ENCODE peak calls at places on chromosome 7, in five cellular contexts. S, D, L, B and T are unnamed samples. For H3K9me3, the result is how much of the 10 kb centered on the place peaks cover.

GRCh38 chr7:94491410-94491809 is 18.2 kb upstream of the CASD1 start:
- DNase-seq in S (no peak), D (no peak), L (no peak), B (no peak), T (no peak)

GRCh38 chr7:7438851-7439250 is 96.8 kb downstream of the COL28A1 start:
- DNase-seq in S (no peak), D (no peak), L (peak), B (no peak), T (no peak)

GRCh38 chr7:46054290-46054689 is 133.2 kb upstream of the IGFBP3 start:
- DNase-seq in S (no peak), D (peak), L (no peak), B (no peak), T (no peak)

GRCh38 chr7:70570029-70570428 is 561.9 kb upstream of the GALNT17 start:
- DNase-seq in S (no peak), D (no peak), L (no peak), B (no peak), T (no peak)

GRCh38 chr7:47890125-47890524 is 58.1 kb downstream of the PKD1L1 start:
- DNase-seq in S (no peak), D (no peak), L (no peak), B (no peak), T (no peak)

GRCh38 chr7:50156163-50156562 is 63.1 kb upstream of the ZPBP start:
- DNase-seq in S (no peak), D (no peak), L (no peak), B (no peak), T (no peak)

GRCh38 chr7:77402818-77403217 is 13.3 kb downstream of the GSAP start:
- DNase-seq in S (no peak), D (no peak), L (no peak), B (no peak), T (no peak)

GRCh38 chr7:50069613-50070012 is 23.4 kb downstream of the ZPBP start:
- DNase-seq in S (no peak), D (peak), L (no peak), B (no peak), T (peak)

GRCh38 chr7:2974093-2974819 is 69.4 kb downstream of the CARD11 start:
- DNase-seq in S (no peak), D (no peak), L (no peak), B (no peak), T (no peak)

GRCh38 chr7:35492451-35493175 is 202.3 kb downstream of the HERPUD2 start:
- DNase-seq in S (no peak), D (no peak), L (no peak), B (no peak), T (no peak)

GRCh38 chr7:102004229-102004628 is 186.8 kb downstream of the CUX1 start:
- DNase-seq in S (no peak), D (no peak), L (no peak), B (no peak), T (no peak)

GRCh38 chr7:55140221-55140980 is 121.6 kb downstream of the EGFR start:
- DNase-seq in S (no peak), D (peak), L (no peak), B (peak), T (no peak)

GRCh38 chr7:90401989-90402388 is 1.3 kb upstream of the CLDN12 start:
- DNase-seq in S (peak), D (no peak), L (no peak), B (no peak), T (no peak)

DNA sequence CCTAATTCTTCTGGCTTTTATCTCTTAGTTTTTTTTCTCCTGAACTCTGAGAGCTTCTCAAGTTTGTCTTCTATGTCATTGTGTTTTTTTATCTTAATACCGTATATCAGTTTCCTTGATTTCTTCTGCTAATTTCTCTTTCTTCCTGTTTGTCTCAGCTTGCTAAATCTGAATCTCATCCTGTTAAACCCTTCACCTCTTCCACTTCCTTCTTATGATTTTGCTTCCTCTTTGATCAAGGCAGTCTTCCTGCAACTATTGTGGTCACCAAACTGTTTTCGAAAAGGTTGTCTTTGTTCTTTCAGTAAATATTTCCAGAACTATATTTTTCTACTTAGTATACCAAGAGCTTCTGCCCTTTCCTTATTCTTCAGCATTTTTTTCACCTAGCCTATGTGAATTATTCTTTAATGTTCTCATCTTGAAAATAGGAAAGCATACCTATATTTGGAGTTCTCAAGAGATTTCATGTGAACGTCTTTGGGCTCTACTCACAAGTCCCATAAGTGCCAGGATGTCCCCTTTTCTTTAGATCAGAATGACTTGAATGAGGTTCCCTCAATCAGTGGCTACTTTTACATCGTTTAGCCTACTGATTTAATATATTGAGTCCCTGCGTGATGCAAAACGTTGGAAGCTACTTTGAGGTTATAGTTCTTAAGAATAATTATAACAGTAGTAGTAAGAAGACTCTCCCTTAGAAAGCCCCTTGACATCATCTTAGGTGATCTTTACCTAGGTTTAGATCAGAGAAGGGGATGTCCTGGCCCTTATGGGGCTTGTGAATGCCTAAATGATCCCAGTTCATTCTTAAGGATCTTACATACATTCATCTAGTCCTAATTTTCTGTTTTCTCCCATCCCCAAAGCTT is 415.4 kb upstream of the AUTS2 start:
- DNase-seq in S (no peak), D (no peak), L (no peak), B (no peak), T (no peak)
- TF ChIP-seq CTCF in S (no peak), D (no peak), L (no peak), B (no peak), T (no peak)

GRCh38 chr7:72217151-72217550 is 195.0 kb downstream of the CALN1 start:
- DNase-seq in S (no peak), D (no peak), L (no peak), B (no peak), T (no peak)

GRCh38 chr7:72219500-72219899 is 192.6 kb downstream of the CALN1 start:
- DNase-seq in S (no peak), D (no peak), L (no peak), B (no peak), T (no peak)

GRCh38 chr7:72213081-72213480 is 199.1 kb downstream of the CALN1 start:
- DNase-seq in S (no peak), D (no peak), L (no peak), B (no peak), T (no peak)

GRCh38 chr7:72211175-72211574 is 201.0 kb downstream of the CALN1 start:
- DNase-seq in S (no peak), D (no peak), L (no peak), B (no peak), T (no peak)

DNA sequence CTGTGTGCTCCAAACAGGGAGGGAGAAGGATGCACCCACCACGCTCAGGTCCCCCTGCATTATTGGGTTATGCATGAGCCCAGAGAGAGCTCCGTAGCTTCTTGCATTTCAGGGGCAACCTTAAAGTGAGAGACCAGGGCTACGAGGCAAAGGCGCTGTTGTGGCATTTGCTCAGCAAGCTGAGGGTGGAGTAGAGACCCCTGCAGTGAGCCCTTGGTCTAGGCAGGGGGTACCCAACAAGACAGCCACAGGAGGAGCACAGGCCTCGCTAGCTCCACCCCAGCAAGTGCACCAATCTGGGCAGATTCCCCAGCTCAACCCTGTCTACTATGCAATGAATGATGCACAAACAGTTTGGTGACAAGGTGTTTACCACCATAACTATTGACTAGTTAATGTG is 198.4 kb downstream of the CALN1 start:
- DNase-seq in S (no peak), D (no peak), L (no peak), B (no peak), T (no peak)
- H3K9me3 ChIP-seq in S (under half), D (under half), L (under half), B (under half), T (under half)

DNA sequence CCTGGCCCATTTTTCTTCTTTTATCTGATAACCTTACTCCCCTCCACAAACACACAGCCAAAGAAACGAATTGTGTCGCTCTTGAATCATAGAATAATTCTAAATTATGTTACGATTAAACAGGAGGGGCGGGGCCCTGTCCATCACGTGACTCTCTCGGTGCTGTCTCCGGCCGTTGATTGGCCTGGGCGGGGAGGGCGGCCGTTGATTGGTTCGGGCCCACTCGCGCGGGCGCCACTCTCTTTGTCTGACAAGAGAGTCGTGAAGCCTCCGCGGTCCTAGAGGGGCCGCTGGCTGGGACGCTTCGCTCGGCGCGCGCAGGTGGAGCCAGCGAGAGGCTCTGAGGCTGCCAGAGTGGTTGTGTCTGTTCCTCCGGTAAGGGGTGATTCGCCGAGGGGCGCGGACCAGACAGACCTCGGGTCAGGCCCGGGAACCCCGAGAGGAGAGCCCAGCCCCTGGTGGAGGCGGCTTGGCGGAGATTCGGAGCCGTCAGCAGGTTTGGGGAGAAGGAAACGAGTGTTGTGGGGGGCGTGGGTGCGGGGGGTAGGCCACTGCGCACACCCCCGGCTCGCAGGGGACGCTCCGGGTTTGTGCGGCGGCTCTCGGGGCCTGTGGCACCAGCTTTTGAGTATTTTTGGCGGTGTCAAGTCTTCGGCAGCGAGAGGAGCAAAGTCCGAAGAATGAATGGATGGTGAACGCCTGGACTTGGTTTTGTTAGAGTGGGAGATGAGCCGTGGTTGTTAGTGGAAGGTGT is at the start of gene ZNF789:
- DNase-seq in S (peak), D (peak), L (peak), B (peak), T (peak)
- TF ChIP-seq CTCF in S (no peak), D (no peak), L (no peak), B (no peak), T (no peak)

GRCh38 chr7:66948480-66949109 is 27.6 kb downstream of the TMEM248 start:
- DNase-seq in S (no peak), D (no peak), L (no peak), B (no peak), T (no peak)

GRCh38 chr7:66950763-66951162 is 29.7 kb downstream of the TMEM248 start:
- DNase-seq in S (no peak), D (no peak), L (peak), B (no peak), T (no peak)

GRCh38 chr7:66952343-66953043 is 31.5 kb downstream of the TMEM248 start:
- DNase-seq in S (peak), D (no peak), L (peak), B (no peak), T (no peak)

GRCh38 chr7:66950311-66950710 is 29.3 kb downstream of the TMEM248 start:
- DNase-seq in S (no peak), D (no peak), L (no peak), B (no peak), T (no peak)

GRCh38 chr7:66953044-66953427 is 32.0 kb downstream of the TMEM248 start:
- DNase-seq in S (no peak), D (no peak), L (no peak), B (no peak), T (no peak)
- H3K9me3 ChIP-seq in S (under half), D (under half), L (under half), B (under half), T (under half)